ENCODE peak calls at places on chromosomes 4 and X, in ten cellular contexts. One of them, this sample, is unnamed.

GRCh38 chr4:112321768-112322684 is 24.9 kb downstream of the ALPK1 start:
- DNase-seq in naive thymus-derived CD8-positive, alpha-beta T cell: peak
- DNase-seq in memory B cell: peak
- DNase-seq in NCI-H510A treated with DMSO at 0.1 percent for 48 hours: peak
- DNase-seq in foreskin melanocyte: peak
- DNase-seq in renal cortical epithelial cell: peak
- DNase-seq in left ventricle myocardium inferior: peak
- DNase-seq in AG08396: peak
- DNase-seq in activated T-cell treated with anti-CD3 and anti-CD28 coated beads, Interleukin-2, amount 50 U/mL, for 72 hours: peak
- DNase-seq in GM13977: peak
- DNase-seq in this sample: peak

GRCh38 chrX:150790021-150790420 is 96.8 kb downstream of the MTMR1 start:
- DNase-seq in memory B cell: no peak
- DNase-seq in naive thymus-derived CD8-positive, alpha-beta T cell: no peak
- DNase-seq in left ventricle myocardium inferior: no peak
- DNase-seq in foreskin melanocyte: no peak
- DNase-seq in activated T-cell treated with anti-CD3 and anti-CD28 coated beads, Interleukin-2, amount 50 U/mL, for 72 hours: no peak
- DNase-seq in renal cortical epithelial cell: no peak
- DNase-seq in GM13977: no peak
- DNase-seq in NCI-H510A treated with DMSO at 0.1 percent for 48 hours: no peak
- DNase-seq in AG08396: no peak
- DNase-seq in this sample: no peak

GRCh38 chr4:71141125-71141524 is 147.7 kb downstream of the DCK start:
- DNase-seq in memory B cell: no peak
- DNase-seq in activated T-cell treated with anti-CD3 and anti-CD28 coated beads, Interleukin-2, amount 50 U/mL, for 72 hours: no peak
- DNase-seq in AG08396: no peak
- DNase-seq in renal cortical epithelial cell: no peak
- DNase-seq in GM13977: no peak
- DNase-seq in NCI-H510A treated with DMSO at 0.1 percent for 48 hours: no peak
- DNase-seq in naive thymus-derived CD8-positive, alpha-beta T cell: no peak
- DNase-seq in left ventricle myocardium inferior: no peak
- DNase-seq in foreskin melanocyte: no peak
- DNase-seq in this sample: no peak

GRCh38 chr4:58163172-58163571 is 1053.0 kb upstream of the IGFBP7 start:
- DNase-seq in GM13977: no peak
- DNase-seq in memory B cell: no peak
- DNase-seq in foreskin melanocyte: no peak
- DNase-seq in renal cortical epithelial cell: peak
- DNase-seq in left ventricle myocardium inferior: no peak
- DNase-seq in naive thymus-derived CD8-positive, alpha-beta T cell: no peak
- DNase-seq in AG08396: no peak
- DNase-seq in NCI-H510A treated with DMSO at 0.1 percent for 48 hours: no peak
- DNase-seq in activated T-cell treated with anti-CD3 and anti-CD28 coated beads, Interleukin-2, amount 50 U/mL, for 72 hours: no peak
- DNase-seq in this sample: no peak

GRCh38 chrX:13937370-13938052 is 92.2 kb downstream of the GEMIN8 start:
- DNase-seq in GM13977: peak
- DNase-seq in memory B cell: no peak
- DNase-seq in foreskin melanocyte: no peak
- DNase-seq in renal cortical epithelial cell: no peak
- DNase-seq in activated T-cell treated with anti-CD3 and anti-CD28 coated beads, Interleukin-2, amount 50 U/mL, for 72 hours: no peak
- DNase-seq in NCI-H510A treated with DMSO at 0.1 percent for 48 hours: peak
- DNase-seq in AG08396: peak
- DNase-seq in left ventricle myocardium inferior: no peak
- DNase-seq in naive thymus-derived CD8-positive, alpha-beta T cell: no peak
- DNase-seq in this sample: peak

GRCh38 chr4:3418029-3418762 is 23.6 kb upstream of the HGFAC start:
- DNase-seq in AG08396: no peak
- DNase-seq in memory B cell: no peak
- DNase-seq in activated T-cell treated with anti-CD3 and anti-CD28 coated beads, Interleukin-2, amount 50 U/mL, for 72 hours: no peak
- DNase-seq in NCI-H510A treated with DMSO at 0.1 percent for 48 hours: no peak
- DNase-seq in renal cortical epithelial cell: no peak
- DNase-seq in foreskin melanocyte: no peak
- DNase-seq in left ventricle myocardium inferior: peak
- DNase-seq in GM13977: no peak
- DNase-seq in naive thymus-derived CD8-positive, alpha-beta T cell: peak
- DNase-seq in this sample: no peak

GRCh38 chr4:173707658-173708415 is 177.8 kb upstream of the HAND2 start:
- DNase-seq in foreskin melanocyte: no peak
- DNase-seq in left ventricle myocardium inferior: no peak
- DNase-seq in GM13977: no peak
- DNase-seq in renal cortical epithelial cell: no peak
- DNase-seq in activated T-cell treated with anti-CD3 and anti-CD28 coated beads, Interleukin-2, amount 50 U/mL, for 72 hours: no peak
- DNase-seq in naive thymus-derived CD8-positive, alpha-beta T cell: no peak
- DNase-seq in AG08396: no peak
- DNase-seq in NCI-H510A treated with DMSO at 0.1 percent for 48 hours: no peak
- DNase-seq in memory B cell: no peak
- DNase-seq in this sample: no peak

GRCh38 chr4:17493629-17494028 is 18.3 kb downstream of the QDPR start:
- DNase-seq in foreskin melanocyte: no peak
- DNase-seq in GM13977: no peak
- DNase-seq in NCI-H510A treated with DMSO at 0.1 percent for 48 hours: no peak
- DNase-seq in AG08396: no peak
- DNase-seq in memory B cell: no peak
- DNase-seq in renal cortical epithelial cell: no peak
- DNase-seq in naive thymus-derived CD8-positive, alpha-beta T cell: no peak
- DNase-seq in left ventricle myocardium inferior: no peak
- DNase-seq in activated T-cell treated with anti-CD3 and anti-CD28 coated beads, Interleukin-2, amount 50 U/mL, for 72 hours: no peak
- DNase-seq in this sample: no peak

GRCh38 chr4:54746228-54746627 is 88.5 kb downstream of the KIT start:
- DNase-seq in foreskin melanocyte: peak
- DNase-seq in activated T-cell treated with anti-CD3 and anti-CD28 coated beads, Interleukin-2, amount 50 U/mL, for 72 hours: no peak
- DNase-seq in GM13977: no peak
- DNase-seq in memory B cell: no peak
- DNase-seq in left ventricle myocardium inferior: no peak
- DNase-seq in renal cortical epithelial cell: peak
- DNase-seq in naive thymus-derived CD8-positive, alpha-beta T cell: no peak
- DNase-seq in AG08396: no peak
- DNase-seq in NCI-H510A treated with DMSO at 0.1 percent for 48 hours: peak
- DNase-seq in this sample: no peak

GRCh38 chrX:16185725-16186136 is 18.4 kb downstream of the MAGEB17 start:
- DNase-seq in foreskin melanocyte: peak
- DNase-seq in renal cortical epithelial cell: peak
- DNase-seq in AG08396: peak
- DNase-seq in activated T-cell treated with anti-CD3 and anti-CD28 coated beads, Interleukin-2, amount 50 U/mL, for 72 hours: peak
- DNase-seq in memory B cell: no peak
- DNase-seq in naive thymus-derived CD8-positive, alpha-beta T cell: no peak
- DNase-seq in GM13977: peak
- DNase-seq in NCI-H510A treated with DMSO at 0.1 percent for 48 hours: no peak
- DNase-seq in left ventricle myocardium inferior: no peak
- DNase-seq in this sample: peak

GRCh38 chr4:177680308-177680707 is 238.1 kb upstream of the AGA start:
- DNase-seq in foreskin melanocyte: no peak
- DNase-seq in memory B cell: no peak
- DNase-seq in NCI-H510A treated with DMSO at 0.1 percent for 48 hours: no peak
- DNase-seq in naive thymus-derived CD8-positive, alpha-beta T cell: no peak
- DNase-seq in left ventricle myocardium inferior: no peak
- DNase-seq in AG08396: no peak
- DNase-seq in renal cortical epithelial cell: no peak
- DNase-seq in GM13977: no peak
- DNase-seq in activated T-cell treated with anti-CD3 and anti-CD28 coated beads, Interleukin-2, amount 50 U/mL, for 72 hours: no peak
- DNase-seq in this sample: no peak

This sample was measured in Calu3.